ENCODE peak calls at places on chromosomes 12 and 14, in nine cellular contexts. K is neural progenitor cell; Z is tibial artery; Y is effector memory CD4-positive, alpha-beta T cell; X is endodermal cell; W is mesendoderm; B is PC-3; J is GM23248; F is sigmoid colon. R is an unnamed sample.

GRCh38 chr14:68144051-68144681 is 324.6 kb downstream of the RAD51B start:
- DNase-seq in K (no peak), Y (no peak), J (peak; percentile 38), W (no peak), F (peak; percentile 93), Z (peak; percentile 73), B (no peak), X (no peak), R (peak; percentile 93)

GRCh38 chr14:50792058-50792477 is 38.9 kb downstream of the NIN start:
- DNase-seq in K (no peak), F (no peak), J (no peak), Z (no peak), B (no peak), X (no peak), Y (no peak), W (no peak), R (no peak)

GRCh38 chr12:57895337-57896138 is 45.8 kb upstream of the ATP23 start:
- DNase-seq in Y (no peak), X (peak; percentile 55), B (no peak), J (peak; percentile 51), Z (no peak), K (no peak), W (no peak), F (no peak), R (no peak)

GRCh38 chr14:53060046-53060445 is 93.1 kb downstream of the DDHD1 start:
- DNase-seq in X (no peak), B (no peak), K (no peak), Y (no peak), F (no peak), Z (no peak), J (peak; percentile 49), W (no peak), R (no peak)

GRCh38 chr14:106657460-106657859 is 1131.1 kb downstream of the TMEM121 start:
- DNase-seq in W (no peak), B (no peak), J (no peak), X (no peak), Y (peak; percentile 14), K (no peak), Z (no peak), F (no peak), R (peak; percentile 64)

GRCh38 chr12:121264135-121264534 is 32.4 kb downstream of the CAMKK2 start:
- DNase-seq in W (no peak), X (no peak), K (no peak), F (no peak), B (no peak), J (no peak), Z (no peak), Y (no peak), R (no peak)

GRCh38 chr12:19915392-19916192 is 452.7 kb upstream of the PDE3A start:
- DNase-seq in F (no peak), B (peak; percentile 36), Y (no peak), Z (no peak), W (peak; percentile 43), K (peak; percentile 66), J (peak; percentile 57), X (no peak), R (no peak)

GRCh38 chr12:48863296-48863695 is 2.4 kb downstream of the RND1 start:
- DNase-seq in X (no peak), K (no peak), F (no peak), W (no peak), Y (no peak), B (no peak), Z (no peak), J (no peak), R (no peak)

GRCh38 chr12:95016120-95016519 is 12.6 kb upstream of the NDUFA12 start:
- DNase-seq in K (no peak), X (no peak), J (no peak), Z (no peak), Y (no peak), B (no peak), W (no peak), F (no peak), R (no peak)

GRCh38 chr12:56616244-56616643 is 13.9 kb downstream of the BAZ2A start:
- DNase-seq in K (no peak), F (peak; percentile 22), B (no peak), W (no peak), X (no peak), Z (no peak), Y (no peak), J (no peak), R (no peak)

GRCh38 chr12:56616924-56617323 is 13.2 kb downstream of the BAZ2A start:
- DNase-seq in W (no peak), X (no peak), F (peak; percentile 6), J (no peak), K (no peak), B (no peak), Z (no peak), Y (no peak), R (no peak)

DNA sequence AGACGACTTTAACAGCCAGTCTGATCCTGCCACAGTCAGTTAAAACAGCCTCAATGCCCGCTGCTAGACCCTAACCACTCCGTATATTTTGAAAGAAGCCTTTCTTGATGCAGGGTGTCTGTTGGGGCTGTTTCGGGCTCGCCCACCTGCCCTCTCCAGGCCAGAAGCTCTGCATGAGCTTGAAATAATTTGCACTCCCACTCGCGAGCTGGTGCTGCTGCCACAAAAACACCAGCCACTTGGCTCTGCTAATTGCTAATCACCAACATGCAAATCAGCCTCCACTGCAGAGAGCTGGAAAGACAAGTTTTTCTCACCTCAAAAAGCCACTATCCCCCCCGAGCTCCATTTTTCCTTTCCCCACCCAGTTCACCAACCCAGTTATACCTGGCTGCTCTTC is 15.5 kb downstream of the BAZ2A start:
- DNase-seq in F (no peak), B (no peak), W (no peak), J (no peak), K (no peak), X (no peak), Z (no peak), Y (no peak), R (no peak)
- H3K27ac ChIP-seq in F (no peak overlapping the region), B (no peak overlapping the region), W (no peak overlapping the region), J (no peak overlapping the region), K (no peak overlapping the region), X (no peak overlapping the region), Z (no peak overlapping the region), Y (no peak overlapping the region), R (no peak overlapping the region)

GRCh38 chr14:35337557-35338255 is 45.5 kb downstream of the PSMA6 start:
- DNase-seq in X (peak; percentile 63), Z (no peak), J (no peak), F (no peak), W (peak; percentile 90), K (no peak), Y (no peak), B (no peak), R (no peak)
- H3K4me1 ChIP-seq in X (peaks cover 28% of the 10 kb centered on the region), Z (peaks cover 11% of the 10 kb centered on the region), J (peaks cover 11% of the 10 kb centered on the region), F (peaks cover 63% of the 10 kb centered on the region), W (peaks cover 12% of the 10 kb centered on the region), K (peaks cover 32% of the 10 kb centered on the region), Y (peaks cover 14% of the 10 kb centered on the region), B (peaks cover 49% of the 10 kb centered on the region), R (peaks cover 98% of the 10 kb centered on the region)

GRCh38 chr14:69579476-69579875 is 4.8 kb upstream of the CCDC177 start:
- DNase-seq in Y (no peak), Z (no peak), F (no peak), J (no peak), X (no peak), W (no peak), B (no peak), K (no peak), R (no peak)
- H3K4me3 ChIP-seq in Y (no peak overlapping the region), Z (no peak overlapping the region), F (no peak overlapping the region), J (no peak overlapping the region), X (no peak overlapping the region), W (no peak overlapping the region), B (no peak overlapping the region), K (no peak overlapping the region), R (no peak overlapping the region)

DNA sequence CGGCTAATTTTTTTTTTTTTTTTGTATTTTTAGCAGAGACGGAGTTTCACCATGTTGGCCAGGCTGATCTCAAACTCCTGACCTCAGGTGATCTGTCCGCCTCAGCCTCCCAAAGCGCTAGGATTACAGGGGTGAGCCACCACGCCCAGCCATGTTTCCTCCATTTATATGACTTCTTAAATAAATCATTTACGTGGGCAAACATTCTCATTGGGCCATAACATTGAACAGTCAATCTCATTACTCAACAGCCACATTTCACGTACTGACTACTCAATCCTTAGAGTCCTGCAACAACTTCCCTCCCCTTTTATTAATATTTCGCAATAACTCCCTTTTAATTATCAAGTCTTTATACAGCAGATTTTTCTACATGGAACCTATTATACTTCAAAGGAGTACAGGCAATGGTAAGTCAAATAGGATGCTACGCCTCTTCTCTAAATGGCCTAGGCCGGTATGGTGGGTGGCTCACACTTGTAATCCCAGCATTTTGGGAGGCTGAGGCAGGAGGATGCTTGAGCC is 7.4 kb upstream of the CSRNP2 start:
- DNase-seq in J (no peak), Z (no peak), B (no peak), F (no peak), K (no peak), X (no peak), W (no peak), Y (no peak), R (no peak)
- H3K27ac ChIP-seq in J (no peak overlapping the region), Z (no peak overlapping the region), B (no peak overlapping the region), F (no peak overlapping the region), K (no peak overlapping the region), X (no peak overlapping the region), W (no peak overlapping the region), Y (no peak overlapping the region), R (no peak overlapping the region)

GRCh38 chr14:32726516-32726915 is 212.2 kb upstream of the NPAS3 start:
- DNase-seq in J (no peak), K (no peak), Y (no peak), F (no peak), B (no peak), W (no peak), Z (no peak), X (no peak), R (no peak)

GRCh38 chr14:32728526-32728925 is 210.2 kb upstream of the NPAS3 start:
- DNase-seq in K (no peak), F (no peak), Z (no peak), Y (no peak), J (no peak), B (no peak), W (no peak), X (no peak), R (no peak)

GRCh38 chr14:32722631-32723183 is 216.0 kb upstream of the NPAS3 start:
- DNase-seq in Z (no peak), J (no peak), K (no peak), B (no peak), F (no peak), Y (no peak), W (no peak), X (no peak), R (no peak)

GRCh38 chr14:32727827-32728226 is 210.9 kb upstream of the NPAS3 start:
- DNase-seq in F (no peak), X (no peak), B (no peak), Y (no peak), K (no peak), Z (no peak), J (no peak), W (no peak), R (no peak)

DNA sequence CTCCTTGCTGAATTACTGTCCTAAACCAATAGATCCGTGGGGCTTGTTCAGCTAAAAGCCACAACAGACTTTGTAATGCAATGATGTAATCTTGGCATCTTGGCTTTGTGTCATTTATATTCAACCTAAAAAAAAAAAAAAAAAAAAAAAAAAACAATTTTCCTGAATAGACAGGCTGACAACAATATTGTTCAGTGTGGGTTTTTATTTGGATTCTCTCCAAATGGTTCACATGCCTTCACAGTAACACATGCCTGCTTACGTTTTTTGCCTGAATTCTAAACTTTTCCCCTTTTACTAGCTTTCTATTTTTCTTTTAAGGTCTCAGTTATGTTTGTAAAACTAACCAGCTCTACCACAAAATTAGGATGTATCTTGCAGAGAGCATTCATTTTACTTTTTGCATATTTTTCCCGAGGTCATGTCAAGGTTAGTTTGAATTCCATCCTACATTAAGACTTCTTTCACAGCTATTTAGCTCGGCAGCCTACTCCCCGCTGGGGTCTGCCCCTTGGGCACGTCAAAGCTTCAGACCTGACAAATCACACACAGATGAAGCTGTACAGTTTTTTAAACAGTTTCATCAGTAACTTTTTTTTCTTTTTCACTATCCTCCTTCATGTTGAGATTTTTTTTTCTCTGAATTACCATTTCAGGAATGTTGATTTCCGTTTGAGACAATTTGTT is 213.7 kb upstream of the NPAS3 start:
- DNase-seq in B (peak; percentile 7), X (peak; percentile 51), W (peak; percentile 66), Z (no peak), Y (no peak), F (no peak), K (no peak), J (peak; percentile 81), R (no peak)
- H3K4me1 ChIP-seq in B (no peaks in the 10 kb centered on the region), X (no peaks in the 10 kb centered on the region), W (no peaks in the 10 kb centered on the region), Z (no peaks in the 10 kb centered on the region), Y (no peaks in the 10 kb centered on the region), F (peaks cover 22% of the 10 kb centered on the region), K (peaks cover 22% of the 10 kb centered on the region), J (peaks cover 31% of the 10 kb centered on the region), R (peaks cover 11% of the 10 kb centered on the region)

R was measured in esophagus muscularis mucosa.